ENCODE peak calls at places on chromosomes 12 and 14, in six cellular contexts. One of them, this sample, is unnamed.

GRCh38 chr14:49907186-49907585 is 14.3 kb downstream of the ARF6 start:
- DNase-seq in RWPE1: no peak
- DNase-seq in GM23338: no peak
- DNase-seq in PC-9: no peak
- DNase-seq in GM13977: no peak
- DNase-seq in brain microvascular endothelial cell: no peak
- DNase-seq in this sample: no peak

GRCh38 chr12:26810330-26810729 is 22.7 kb downstream of the ITPR2 start:
- DNase-seq in GM13977: no peak
- DNase-seq in brain microvascular endothelial cell: peak
- DNase-seq in RWPE1: peak
- DNase-seq in GM23338: peak
- DNase-seq in PC-9: no peak
- DNase-seq in this sample: no peak

GRCh38 chr14:91373591-91374245 is 43.9 kb downstream of the CCDC88C start:
- DNase-seq in brain microvascular endothelial cell: no peak
- DNase-seq in PC-9: peak
- DNase-seq in GM13977: peak
- DNase-seq in GM23338: no peak
- DNase-seq in RWPE1: no peak
- DNase-seq in this sample: peak

GRCh38 chr12:114167431-114167830 is 201.3 kb upstream of the RBM19 start:
- DNase-seq in brain microvascular endothelial cell: no peak
- DNase-seq in GM13977: no peak
- DNase-seq in GM23338: no peak
- DNase-seq in RWPE1: no peak
- DNase-seq in PC-9: no peak
- DNase-seq in this sample: no peak

GRCh38 chr12:1697253-1697652 is 6.4 kb downstream of the ADIPOR2 start:
- DNase-seq in RWPE1: no peak
- DNase-seq in PC-9: no peak
- DNase-seq in brain microvascular endothelial cell: no peak
- DNase-seq in GM13977: no peak
- DNase-seq in GM23338: no peak
- DNase-seq in this sample: no peak

GRCh38 chr12:28879379-28879778 is 269.7 kb upstream of the FAR2 start:
- DNase-seq in PC-9: no peak
- DNase-seq in RWPE1: no peak
- DNase-seq in brain microvascular endothelial cell: no peak
- DNase-seq in GM23338: no peak
- DNase-seq in GM13977: no peak
- DNase-seq in this sample: no peak

GRCh38 chr12:28652239-28652638 is 462.0 kb downstream of the CCDC91 start:
- DNase-seq in PC-9: no peak
- DNase-seq in GM13977: no peak
- DNase-seq in GM23338: no peak
- DNase-seq in RWPE1: no peak
- DNase-seq in brain microvascular endothelial cell: no peak
- DNase-seq in this sample: no peak

GRCh38 chr14:19974844-19975243 is 547 bp upstream of the OR4K15 start:
- DNase-seq in PC-9: no peak
- DNase-seq in brain microvascular endothelial cell: no peak
- DNase-seq in RWPE1: no peak
- DNase-seq in GM13977: no peak
- DNase-seq in GM23338: no peak
- DNase-seq in this sample: peak

GRCh38 chr14:85622106-85622505 is 92.2 kb downstream of the FLRT2 start:
- DNase-seq in RWPE1: no peak
- DNase-seq in brain microvascular endothelial cell: no peak
- DNase-seq in GM13977: no peak
- DNase-seq in PC-9: no peak
- DNase-seq in GM23338: peak
- DNase-seq in this sample: no peak

GRCh38 chr12:3888654-3889053 is 15.5 kb upstream of the PARP11 start:
- DNase-seq in PC-9: no peak
- DNase-seq in GM13977: no peak
- DNase-seq in GM23338: no peak
- DNase-seq in brain microvascular endothelial cell: no peak
- DNase-seq in RWPE1: no peak
- DNase-seq in this sample: no peak

GRCh38 chr12:77720258-77720657 is 110.4 kb upstream of the NAV3 start:
- DNase-seq in RWPE1: no peak
- DNase-seq in GM13977: no peak
- DNase-seq in GM23338: peak
- DNase-seq in PC-9: no peak
- DNase-seq in brain microvascular endothelial cell: no peak
- DNase-seq in this sample: no peak

GRCh38 chr12:116313194-116313910 is 35.9 kb upstream of the MED13L start:
- DNase-seq in RWPE1: no peak
- DNase-seq in PC-9: no peak
- DNase-seq in brain microvascular endothelial cell: no peak
- DNase-seq in GM13977: no peak
- DNase-seq in GM23338: no peak
- DNase-seq in this sample: no peak

GRCh38 chr14:99744199-99744872 is 48.9 kb upstream of the EML1 start:
- DNase-seq in RWPE1: no peak
- DNase-seq in GM23338: peak
- DNase-seq in PC-9: no peak
- DNase-seq in brain microvascular endothelial cell: no peak
- DNase-seq in GM13977: no peak
- DNase-seq in this sample: no peak

GRCh38 chr12:24931666-24932405 is 17.1 kb downstream of the BCAT1 start:
- DNase-seq in GM23338: no peak
- DNase-seq in brain microvascular endothelial cell: no peak
- DNase-seq in RWPE1: no peak
- DNase-seq in GM13977: peak
- DNase-seq in PC-9: no peak
- DNase-seq in this sample: no peak

GRCh38 chr12:82635263-82635662 is 51.4 kb upstream of the TMTC2 start:
- DNase-seq in GM23338: no peak
- DNase-seq in brain microvascular endothelial cell: no peak
- DNase-seq in PC-9: no peak
- DNase-seq in GM13977: no peak
- DNase-seq in RWPE1: no peak
- DNase-seq in this sample: no peak

GRCh38 chr12:127008758-127009403 is 1258.1 kb upstream of the TMEM132C start:
- DNase-seq in PC-9: no peak
- DNase-seq in GM23338: no peak
- DNase-seq in brain microvascular endothelial cell: no peak
- DNase-seq in RWPE1: no peak
- DNase-seq in GM13977: no peak
- DNase-seq in this sample: no peak

GRCh38 chr12:45216297-45216982 is 545 bp downstream of the ANO6 start:
- DNase-seq in GM13977: peak
- DNase-seq in PC-9: peak
- DNase-seq in GM23338: peak
- DNase-seq in brain microvascular endothelial cell: peak
- DNase-seq in RWPE1: peak
- DNase-seq in this sample: peak

GRCh38 chr12:127194176-127194575 is 1072.8 kb upstream of the TMEM132C start:
- DNase-seq in RWPE1: no peak
- DNase-seq in GM13977: no peak
- DNase-seq in GM23338: no peak
- DNase-seq in brain microvascular endothelial cell: no peak
- DNase-seq in PC-9: no peak
- DNase-seq in this sample: no peak

GRCh38 chr12:116484807-116485206 is 74.4 kb upstream of the MAP1LC3B2 start:
- DNase-seq in RWPE1: no peak
- DNase-seq in PC-9: no peak
- DNase-seq in brain microvascular endothelial cell: no peak
- DNase-seq in GM13977: no peak
- DNase-seq in GM23338: no peak
- DNase-seq in this sample: no peak

GRCh38 chr14:54669759-54670630 is 103.1 kb downstream of the SAMD4A start:
- DNase-seq in GM13977: no peak
- DNase-seq in PC-9: no peak
- DNase-seq in brain microvascular endothelial cell: peak
- DNase-seq in RWPE1: peak
- DNase-seq in GM23338: no peak
- DNase-seq in this sample: peak

GRCh38 chr12:2163172-2163927 is 110.6 kb downstream of the CACNA1C start:
- DNase-seq in brain microvascular endothelial cell: peak
- DNase-seq in PC-9: no peak
- DNase-seq in RWPE1: no peak
- DNase-seq in GM13977: no peak
- DNase-seq in GM23338: no peak
- DNase-seq in this sample: no peak

GRCh38 chr14:63467440-63468072 is 75.6 kb downstream of the PPP2R5E start:
- DNase-seq in GM23338: no peak
- DNase-seq in RWPE1: no peak
- DNase-seq in brain microvascular endothelial cell: no peak
- DNase-seq in GM13977: no peak
- DNase-seq in PC-9: no peak
- DNase-seq in this sample: no peak

DNA sequence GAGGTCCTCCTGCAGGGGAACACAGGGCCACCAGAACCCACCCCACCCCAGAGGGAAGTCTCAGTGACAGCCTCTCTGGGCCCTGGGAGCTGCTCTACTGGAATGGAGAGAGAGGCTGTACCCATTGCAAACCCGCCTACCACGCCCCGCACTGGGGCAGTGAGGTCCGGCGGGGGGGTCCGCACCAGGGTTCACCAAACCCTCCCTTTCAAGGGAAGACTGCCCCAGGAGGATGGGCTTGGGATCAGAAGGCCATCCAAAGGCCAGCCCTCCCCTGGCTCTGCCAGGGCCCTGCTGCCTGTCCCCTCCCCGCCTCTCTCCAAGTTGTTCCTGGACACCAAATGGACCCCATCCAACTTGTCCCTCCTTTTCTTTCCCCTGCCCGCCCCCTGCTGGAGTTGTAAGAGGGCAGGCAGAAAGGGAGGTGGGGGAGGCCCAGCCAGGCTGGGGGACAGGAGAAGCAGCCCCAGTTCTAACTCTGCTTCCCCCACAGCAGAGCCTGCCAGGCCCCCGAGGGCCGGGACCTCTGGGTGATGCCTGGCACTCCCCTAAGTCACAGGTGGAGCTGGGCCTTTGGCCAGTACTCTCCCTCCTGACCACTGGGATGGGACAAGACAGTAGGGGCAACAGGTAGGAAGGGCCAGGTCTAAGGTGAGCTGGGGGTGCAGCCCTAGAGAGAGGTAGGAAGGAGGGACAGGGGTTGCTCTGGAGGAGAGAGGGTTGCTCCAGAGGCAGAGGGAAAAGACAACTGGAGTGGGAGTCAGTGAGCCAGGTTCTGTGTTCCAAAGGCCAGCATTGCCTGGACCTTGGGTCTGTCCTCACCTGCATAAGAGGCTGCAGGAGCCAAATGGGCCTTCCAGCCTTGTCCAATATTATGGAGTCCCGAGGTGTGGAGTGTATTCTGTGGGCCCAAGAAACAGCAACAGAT is 3.2 kb upstream of the DIO3 start:
- DNase-seq in GM23338: peak
- DNase-seq in RWPE1: no peak
- DNase-seq in PC-9: peak
- DNase-seq in GM13977: no peak
- DNase-seq in brain microvascular endothelial cell: no peak
- DNase-seq in this sample: no peak
- TF ChIP-seq CTCF in GM23338: no peak
- TF ChIP-seq CTCF in RWPE1: no peak
- TF ChIP-seq CTCF in PC-9: peak
- TF ChIP-seq CTCF in GM13977: no peak
- TF ChIP-seq CTCF in brain microvascular endothelial cell: peak
- TF ChIP-seq CTCF in this sample: no peak

DNA sequence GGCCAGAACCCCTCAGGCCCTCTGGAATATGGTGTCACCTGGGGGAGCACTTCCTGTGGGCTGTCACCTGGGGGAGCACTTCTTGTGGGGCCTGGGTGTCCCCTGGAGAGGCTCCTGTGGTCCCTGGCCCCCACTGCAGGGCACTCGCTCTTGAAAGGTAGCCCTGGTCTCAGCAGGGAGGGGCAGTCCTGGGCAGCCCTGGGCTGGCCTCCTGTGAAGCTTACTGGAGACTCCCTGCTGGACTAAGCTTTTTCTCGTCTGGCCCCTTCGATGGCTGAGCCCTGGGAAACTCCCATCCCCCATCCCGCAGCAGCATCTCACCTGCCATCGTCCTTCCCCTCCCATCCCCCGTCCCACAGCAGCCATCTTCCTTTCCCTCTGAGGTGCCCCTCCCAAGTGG is 17.7 kb downstream of the FBRSL1 start:
- DNase-seq in brain microvascular endothelial cell: no peak
- DNase-seq in RWPE1: no peak
- DNase-seq in GM23338: no peak
- DNase-seq in PC-9: no peak
- DNase-seq in GM13977: no peak
- DNase-seq in this sample: no peak
- TF ChIP-seq CTCF in brain microvascular endothelial cell: peak
- TF ChIP-seq CTCF in RWPE1: no peak
- TF ChIP-seq CTCF in GM23338: peak
- TF ChIP-seq CTCF in PC-9: no peak
- TF ChIP-seq CTCF in GM13977: peak
- TF ChIP-seq CTCF in this sample: no peak

GRCh38 chr12:15982471-15982870 is 71.3 kb downstream of the DERA start:
- DNase-seq in PC-9: no peak
- DNase-seq in RWPE1: peak
- DNase-seq in GM13977: no peak
- DNase-seq in GM23338: peak
- DNase-seq in brain microvascular endothelial cell: peak
- DNase-seq in this sample: no peak
- TF ChIP-seq CTCF in PC-9: peak
- TF ChIP-seq CTCF in RWPE1: peak
- TF ChIP-seq CTCF in GM13977: peak
- TF ChIP-seq CTCF in GM23338: peak
- TF ChIP-seq CTCF in brain microvascular endothelial cell: peak
- TF ChIP-seq CTCF in this sample: no peak

GRCh38 chr14:76866469-76866868 is 40.3 kb downstream of the LRRC74A start:
- DNase-seq in RWPE1: no peak
- DNase-seq in PC-9: no peak
- DNase-seq in GM23338: no peak
- DNase-seq in GM13977: no peak
- DNase-seq in brain microvascular endothelial cell: no peak
- DNase-seq in this sample: no peak

GRCh38 chr14:76868453-76869170 is 42.4 kb downstream of the LRRC74A start:
- DNase-seq in GM23338: peak
- DNase-seq in RWPE1: no peak
- DNase-seq in PC-9: no peak
- DNase-seq in GM13977: no peak
- DNase-seq in brain microvascular endothelial cell: no peak
- DNase-seq in this sample: no peak

GRCh38 chr14:76867536-76868452 is 41.6 kb downstream of the LRRC74A start:
- DNase-seq in brain microvascular endothelial cell: no peak
- DNase-seq in GM13977: peak
- DNase-seq in PC-9: no peak
- DNase-seq in RWPE1: no peak
- DNase-seq in GM23338: no peak
- DNase-seq in this sample: peak

GRCh38 chr14:76872796-76873432 is 46.7 kb downstream of the LRRC74A start:
- DNase-seq in brain microvascular endothelial cell: peak
- DNase-seq in GM13977: peak
- DNase-seq in GM23338: peak
- DNase-seq in PC-9: peak
- DNase-seq in RWPE1: peak
- DNase-seq in this sample: peak

DNA sequence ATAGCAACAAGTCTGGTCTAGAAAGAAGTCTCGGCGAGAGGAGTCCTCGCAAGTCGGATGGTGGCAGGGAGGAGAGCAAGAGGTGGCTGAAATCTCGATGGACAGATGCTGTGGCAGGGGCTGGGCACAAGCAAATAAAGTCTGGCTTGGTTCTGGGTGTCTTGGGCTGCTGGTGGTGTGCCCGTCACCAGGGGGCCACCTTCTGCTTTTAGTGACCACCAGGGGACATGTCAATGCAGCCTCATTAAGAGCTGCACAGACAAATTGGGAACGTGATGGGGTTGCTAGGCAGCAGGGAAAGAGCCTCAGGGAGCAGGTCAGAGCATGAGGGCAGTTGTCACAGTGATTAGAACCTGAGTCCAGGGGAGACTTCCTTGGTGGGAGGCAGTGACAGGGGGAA is 43.9 kb downstream of the LRRC74A start:
- DNase-seq in GM13977: no peak
- DNase-seq in PC-9: peak
- DNase-seq in RWPE1: no peak
- DNase-seq in brain microvascular endothelial cell: no peak
- DNase-seq in GM23338: peak
- DNase-seq in this sample: no peak
- TF ChIP-seq CTCF in GM13977: no peak
- TF ChIP-seq CTCF in PC-9: peak
- TF ChIP-seq CTCF in RWPE1: peak
- TF ChIP-seq CTCF in brain microvascular endothelial cell: peak
- TF ChIP-seq CTCF in GM23338: peak
- TF ChIP-seq CTCF in this sample: no peak

This sample was measured in activated CD8-positive, alpha-beta T cell treated with anti-CD3 and anti-CD28 coated beads for 36 hours.